ENCODE peak calls at places on chromosome 18, in six cellular contexts. H is heart right ventricle; M is activated CD4-positive, alpha-beta T cell treated with anti-CD3 and anti-CD28 coated beads, Interleukin-2, amount 50 U/mL, for 1 hour; F is cardiac septum; A is GM04504; T is AML-193. I is an unnamed sample.

GRCh38 chr18:11808001-11808855 is 43.0 kb upstream of the CHMP1B start:
- DNase-seq in H (no peak), M (no peak), F (no peak), A (no peak), T (no peak), I (no peak)

GRCh38 chr18:68564961-68565360 is 149.9 kb downstream of the TMX3 start:
- DNase-seq in H (no peak), M (no peak), F (no peak), A (no peak), T (no peak), I (peak; percentile 9)

GRCh38 chr18:22676423-22676822 is 256.7 kb upstream of the RBBP8 start:
- DNase-seq in H (no peak), M (no peak), F (no peak), A (no peak), T (no peak), I (no peak)

GRCh38 chr18:35501369-35501768 is 3.6 kb upstream of the INO80C start:
- DNase-seq in H (no peak), M (no peak), F (no peak), A (no peak), T (no peak), I (no peak)

GRCh38 chr18:28802546-28802945 is 625.6 kb upstream of the CDH2 start:
- DNase-seq in H (no peak), M (no peak), F (no peak), A (no peak), T (no peak), I (no peak)

GRCh38 chr18:2880473-2880872 is 33.7 kb downstream of the EMILIN2 start:
- DNase-seq in H (no peak), M (no peak), F (no peak), A (no peak), T (no peak), I (no peak)

GRCh38 chr18:74778191-74778847 is 180.6 kb downstream of the ZNF407 start:
- DNase-seq in H (no peak), M (no peak), F (no peak), A (no peak), T (no peak), I (no peak)

GRCh38 chr18:40687401-40687800 is 1267.6 kb upstream of the PIK3C3 start:
- DNase-seq in H (no peak), M (no peak), F (no peak), A (no peak), T (no peak), I (no peak)

GRCh38 chr18:10239138-10239537 is 215.3 kb upstream of the APCDD1 start:
- DNase-seq in H (no peak), M (no peak), F (no peak), A (no peak), T (no peak), I (no peak)

GRCh38 chr18:37222383-37223378 is 342.9 kb downstream of the CELF4 start:
- DNase-seq in H (no peak), M (no peak), F (no peak), A (no peak), T (no peak), I (peak; percentile 79)

GRCh38 chr18:65436430-65436829 is 314.4 kb upstream of the CDH7 start:
- DNase-seq in H (no peak), M (no peak), F (no peak), A (no peak), T (no peak), I (no peak)

GRCh38 chr18:49734836-49735235 is 78.5 kb downstream of the ACAA2 start:
- DNase-seq in H (no peak), M (no peak), F (no peak), A (no peak), T (no peak), I (no peak)

GRCh38 chr18:80250740-80251364 is 3.5 kb upstream of the PARD6G start:
- DNase-seq in H (no peak), M (no peak), F (no peak), A (no peak), T (no peak), I (no peak)

GRCh38 chr18:49858309-49859005 is 45.1 kb upstream of the ACAA2 start:
- DNase-seq in H (peak; percentile 44), M (peak; percentile 53), F (peak; percentile 77), A (peak; percentile 33), T (peak; percentile 14), I (peak; percentile 45)

GRCh38 chr18:12657048-12657848 is 659 bp downstream of the SPIRE1 start:
- DNase-seq in H (peak; percentile 27), M (no peak), F (no peak), A (peak; percentile 24), T (no peak), I (peak; percentile 18)